ENCODE peak calls at places on chromosomes 2 and 18, in seven cellular contexts. W is lower leg skin, N is transverse colon, T is Peyer's patch, O is A549, C is stomach, F is HepG2. I is an unnamed sample.

GRCh38 chr18:77486985-77487384 is 237.3 kb downstream of the GALR1 start:
- DNase-seq in N (no peak), C (no peak), T (no peak), F (no peak), O (no peak), W (no peak), I (no peak)

GRCh38 chr2:193895226-193895625 is 1700.5 kb upstream of the TMEFF2 start:
- DNase-seq in O (no peak), F (no peak), C (no peak), N (no peak), T (no peak), W (no peak), I (no peak)

GRCh38 chr2:217680376-217680775 is 322.4 kb downstream of the TNS1 start:
- DNase-seq in N (no peak), W (no peak), T (no peak), F (no peak), C (no peak), O (no peak), I (no peak)

GRCh38 chr2:181790716-181791649 is 100.5 kb upstream of the ITPRID2 start:
- DNase-seq in T (peak), N (peak), W (no peak), C (no peak), O (peak), F (peak), I (no peak)

GRCh38 chr2:240149943-240150784 is 9.7 kb upstream of the OTOS start:
- DNase-seq in O (peak), C (peak), N (no peak), F (peak), W (no peak), T (no peak), I (no peak)

GRCh38 chr2:217975626-217976025 is 27.2 kb downstream of the TNS1 start:
- DNase-seq in W (no peak), N (no peak), C (no peak), F (no peak), T (peak), O (no peak), I (peak)

GRCh38 chr2:29014811-29015414 is 33.8 kb downstream of the TOGARAM2 start:
- DNase-seq in F (no peak), T (peak), C (peak), W (no peak), O (no peak), N (peak), I (no peak)

GRCh38 chr2:132256251-132256902 is 94.6 kb upstream of the ANKRD30BL start:
- DNase-seq in W (no peak), C (no peak), O (no peak), N (no peak), F (no peak), T (no peak), I (no peak)

GRCh38 chr2:171522057-171522803 is at the start of gene CYBRD1:
- DNase-seq in O (peak), F (no peak), W (peak), T (peak), C (peak), N (peak), I (peak)

GRCh38 chr2:64374686-64375085 is 79.3 kb upstream of the LGALSL start:
- DNase-seq in W (no peak), T (no peak), O (no peak), N (no peak), F (no peak), C (peak), I (no peak)

GRCh38 chr2:86044614-86045013 is 61.1 kb downstream of the POLR1A start:
- DNase-seq in T (peak), C (no peak), W (no peak), O (no peak), F (no peak), N (no peak), I (no peak)

GRCh38 chr18:59631583-59632181 is 65.5 kb downstream of the CCBE1 start:
- DNase-seq in C (no peak), N (no peak), O (peak), W (no peak), T (no peak), F (peak), I (no peak)

GRCh38 chr2:189287982-189288494 is 108.5 kb upstream of the COL5A2 start:
- DNase-seq in F (peak), N (no peak), T (no peak), W (no peak), C (no peak), O (peak), I (no peak)

GRCh38 chr2:220847587-220847986 is 724.5 kb downstream of the EPHA4 start:
- DNase-seq in F (no peak), O (no peak), C (no peak), T (no peak), W (peak), N (no peak), I (no peak)

GRCh38 chr18:48958951-48959350 is 8.2 kb upstream of the SMAD7 start:
- DNase-seq in F (no peak), N (no peak), C (no peak), W (no peak), O (no peak), T (no peak), I (no peak)

GRCh38 chr2:239157766-239158165 is 243.1 kb downstream of the HDAC4 start:
- DNase-seq in F (no peak), T (peak), O (peak), C (peak), N (peak), W (no peak), I (peak)

GRCh38 chr2:211349031-211349430 is 792.6 kb downstream of the CPS1 start:
- DNase-seq in N (no peak), W (no peak), C (no peak), T (no peak), F (no peak), O (no peak), I (no peak)

GRCh38 chr2:40367652-40368051 is 84.2 kb downstream of the SLC8A1 start:
- DNase-seq in O (no peak), C (no peak), T (no peak), W (no peak), N (no peak), F (no peak), I (no peak)

GRCh38 chr2:100924520-100925451 is 77.3 kb upstream of the RPL31 start:
- DNase-seq in T (peak), W (no peak), O (no peak), N (peak), C (peak), F (no peak), I (peak)

GRCh38 chr18:37397814-37398213 is 167.8 kb downstream of the CELF4 start:
- DNase-seq in N (no peak), W (no peak), O (no peak), F (no peak), T (no peak), C (no peak), I (no peak)

GRCh38 chr2:242058116-242058680 is 188.7 kb downstream of the RTP5 start:
- DNase-seq in O (no peak), C (no peak), W (no peak), T (no peak), N (no peak), F (no peak), I (no peak)

GRCh38 chr2:242057379-242058040 is 188.0 kb downstream of the RTP5 start:
- DNase-seq in T (peak), C (no peak), N (no peak), O (no peak), W (no peak), F (no peak), I (no peak)

GRCh38 chr2:242060212-242060835 is 190.8 kb downstream of the RTP5 start:
- DNase-seq in F (no peak), W (no peak), O (no peak), T (peak), N (no peak), C (no peak), I (no peak)

GRCh38 chr2:242056785-242057184 is 187.3 kb downstream of the RTP5 start:
- DNase-seq in N (no peak), C (no peak), O (no peak), W (no peak), T (no peak), F (no peak), I (no peak)

GRCh38 chr2:242059566-242059965 is 190.0 kb downstream of the RTP5 start:
- DNase-seq in N (no peak), O (no peak), C (no peak), T (no peak), F (no peak), W (no peak), I (no peak)
- TF ChIP-seq POLR2A in N (no peak), O (no peak), C (no peak), T (no peak), F (no peak), W (no peak), I (no peak)

GRCh38 chr2:42094114-42094513 is 46.3 kb downstream of the PKDCC start:
- DNase-seq in C (no peak), N (no peak), O (no peak), W (no peak), F (no peak), T (no peak), I (no peak)
- TF ChIP-seq POLR2A in C (no peak), N (no peak), O (no peak), W (no peak), F (no peak), T (no peak), I (no peak)

GRCh38 chr2:27781496-27781895 is 10.0 kb downstream of the MRPL33 start:
- DNase-seq in N (no peak), C (no peak), O (no peak), T (no peak), W (no peak), F (no peak), I (no peak)
- TF ChIP-seq POLR2A in N (no peak), C (no peak), O (no peak), T (no peak), W (no peak), F (no peak), I (no peak)

GRCh38 chr2:168565512-168565911 is 109.4 kb downstream of the CERS6 start:
- DNase-seq in O (no peak), N (no peak), C (no peak), W (no peak), T (no peak), F (no peak), I (no peak)
- TF ChIP-seq POLR2A in O (no peak), N (no peak), C (no peak), W (no peak), T (no peak), F (no peak), I (no peak)

DNA sequence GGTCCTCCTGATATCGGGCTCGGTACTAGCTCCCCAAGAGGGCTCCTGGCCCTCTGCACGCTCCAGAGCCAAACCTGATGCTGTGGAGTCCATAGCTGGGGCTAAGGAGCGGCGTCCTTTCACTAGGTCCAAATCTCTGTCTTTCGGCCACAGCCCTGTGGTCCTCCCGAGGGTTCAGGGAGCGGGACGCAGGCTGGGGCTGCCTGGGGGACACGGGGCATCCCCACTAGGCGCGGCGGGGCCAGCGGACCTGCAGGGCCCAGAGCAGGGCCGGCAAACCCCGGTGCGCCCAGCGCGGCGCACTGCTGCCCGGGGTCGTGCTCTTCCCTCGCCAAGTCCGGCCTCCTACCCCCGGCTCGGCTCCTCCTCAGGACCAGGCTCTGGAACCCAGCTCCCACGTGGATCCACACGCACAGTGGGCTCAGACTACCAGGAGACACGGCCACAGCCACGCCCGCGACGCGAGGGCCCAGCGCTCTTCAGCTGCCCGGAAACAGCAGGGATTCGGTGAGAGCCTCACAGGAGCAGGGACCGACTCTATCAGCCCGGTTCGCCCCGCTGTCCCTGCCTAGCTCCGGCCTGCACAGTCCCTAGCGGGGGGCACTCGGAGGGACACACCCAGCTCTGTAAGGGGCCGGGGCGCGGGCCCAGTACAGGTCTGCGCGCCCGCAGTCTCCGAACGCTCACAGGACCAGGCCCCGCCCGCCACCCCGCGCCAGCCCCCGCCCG is 593 bp downstream of the ZNF514 start:
- DNase-seq in F (peak), T (peak), O (peak), N (peak), C (peak), W (peak), I (peak)
- TF ChIP-seq POLR2A in F (no peak), T (no peak), O (no peak), N (no peak), C (no peak), W (no peak), I (no peak)

GRCh38 chr18:35463050-35463449 is 34.7 kb downstream of the INO80C start:
- DNase-seq in N (no peak), W (no peak), T (no peak), C (no peak), O (no peak), F (no peak), I (peak)
- TF ChIP-seq POLR2A in N (no peak), W (no peak), T (no peak), C (no peak), O (no peak), F (no peak), I (no peak)

DNA sequence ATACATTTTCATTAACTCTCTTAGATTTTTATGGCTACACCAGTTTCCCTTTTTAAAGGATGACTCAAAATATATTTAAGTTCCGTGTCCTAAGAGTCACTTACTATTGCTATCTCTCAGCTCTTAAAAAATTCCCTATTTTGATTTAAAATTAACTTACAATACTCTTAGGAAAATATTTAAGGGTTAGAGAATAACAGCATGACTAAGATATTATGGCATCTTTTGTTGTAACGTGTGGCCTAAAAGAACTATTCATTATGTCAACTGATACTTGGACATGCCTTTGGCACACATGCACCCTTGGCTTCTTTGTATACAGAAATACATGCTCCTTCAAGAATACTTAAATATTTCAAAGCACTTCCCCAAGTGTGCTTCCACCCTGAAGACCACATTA is 42.3 kb downstream of the SCN3A start:
- DNase-seq in N (no peak), T (no peak), C (no peak), F (no peak), W (no peak), O (no peak), I (no peak)
- TF ChIP-seq POLR2A in N (no peak), T (no peak), C (no peak), F (no peak), W (no peak), O (no peak), I (no peak)

DNA sequence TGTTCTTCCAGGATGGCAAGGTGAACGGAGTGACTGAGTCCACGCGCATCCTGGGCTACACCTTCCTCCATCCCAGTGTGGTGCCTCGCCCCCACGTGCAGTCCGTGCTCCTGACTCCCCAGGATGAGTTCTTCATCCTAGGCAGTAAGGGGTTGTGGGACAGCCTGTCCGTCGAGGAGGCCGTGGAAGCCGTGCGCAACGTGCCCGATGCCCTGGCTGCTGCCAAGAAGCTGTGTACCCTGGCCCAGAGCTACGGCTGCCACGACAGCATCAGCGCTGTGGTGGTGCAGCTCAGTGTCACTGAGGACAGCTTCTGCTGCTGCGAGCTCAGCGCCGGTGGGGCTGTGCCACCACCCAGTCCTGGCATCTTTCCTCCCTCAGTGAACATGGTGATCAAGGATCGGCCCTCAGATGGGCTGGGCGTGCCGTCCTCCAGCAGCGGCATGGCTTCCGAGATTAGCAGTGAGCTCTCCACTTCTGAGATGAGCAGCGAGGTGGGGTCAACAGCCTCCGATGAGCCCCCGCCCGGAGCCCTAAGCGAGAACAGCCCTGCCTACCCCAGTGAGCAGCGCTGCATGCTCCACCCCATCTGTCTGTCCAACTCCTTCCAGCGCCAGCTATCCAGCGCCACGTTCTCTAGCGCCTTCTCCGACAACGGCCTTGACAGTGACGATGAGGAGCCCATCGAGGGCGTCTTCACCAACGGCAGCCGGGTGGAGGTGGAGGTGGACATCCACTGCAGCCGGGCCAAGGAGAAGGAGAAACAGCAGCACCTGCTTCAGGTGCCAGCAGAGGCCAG is 263.1 kb downstream of the PHLPP1 start:
- DNase-seq in W (no peak), O (no peak), C (no peak), T (no peak), F (no peak), N (no peak), I (no peak)
- TF ChIP-seq POLR2A in W (no peak), O (no peak), C (no peak), T (no peak), F (no peak), N (no peak), I (no peak)

DNA sequence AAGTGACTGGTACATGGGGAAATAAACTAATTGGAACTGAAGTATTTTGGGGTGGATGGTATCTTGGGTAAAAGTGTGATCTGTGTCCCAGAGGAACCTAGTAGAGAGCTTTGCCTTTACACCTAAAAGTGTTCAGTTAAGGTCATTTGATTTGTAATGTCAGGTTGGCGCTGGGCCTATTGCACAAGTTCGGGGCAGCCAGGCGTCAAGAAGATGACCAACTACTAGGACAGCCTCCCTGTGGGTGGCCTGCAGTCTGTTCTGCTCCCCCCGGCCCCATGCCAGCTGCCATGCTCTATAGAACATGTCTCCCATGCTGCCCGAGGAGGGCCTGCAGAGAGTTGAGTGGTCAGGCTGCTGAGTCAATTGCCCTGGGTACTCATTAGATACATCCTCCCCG is 10.1 kb downstream of the RRM2 start:
- DNase-seq in N (no peak), T (peak), F (no peak), O (no peak), W (no peak), C (no peak), I (no peak)
- TF ChIP-seq POLR2A in N (no peak), T (no peak), F (no peak), O (no peak), W (no peak), C (no peak), I (no peak)

I was measured in uterus.